ENCODE peak calls at places on chromosomes 11 and 22, in seven cellular contexts. N is psoas muscle; C is CD8-positive, alpha-beta memory T cell; I is uterus; S is adrenal gland; L is body of pancreas; H is effector memory CD4-positive, alpha-beta T cell. G is an unnamed sample.

GRCh38 chr22:24390156-24390555 is 37.2 kb upstream of the ADORA2A start:
- DNase-seq in N (no peak), C (no peak), I (no peak), S (no peak), L (no peak), H (no peak), G (no peak)

GRCh38 chr11:40384991-40385390 is 1074.5 kb downstream of the LRRC4C start:
- DNase-seq in N (no peak), C (no peak), I (no peak), S (no peak), L (no peak), H (no peak), G (no peak)

GRCh38 chr11:30128269-30128932 is 102.4 kb upstream of the FSHB start:
- DNase-seq in N (no peak), C (no peak), I (no peak), S (peak), L (peak), H (no peak), G (no peak)

GRCh38 chr22:20431520-20432237 is 5.9 kb downstream of the SCARF2 start:
- DNase-seq in N (peak), C (peak), I (no peak), S (no peak), L (no peak), H (no peak), G (no peak)

GRCh38 chr11:124174001-124174400 is 9.1 kb upstream of the OR10D3 start:
- DNase-seq in N (no peak), C (no peak), I (no peak), S (peak), L (peak), H (no peak), G (no peak)

GRCh38 chr11:134727204-134727603 is 315.2 kb upstream of the B3GAT1 start:
- DNase-seq in N (no peak), C (no peak), I (no peak), S (no peak), L (no peak), H (no peak), G (no peak)

GRCh38 chr11:19546325-19546724 is 166.3 kb upstream of the NAV2 start:
- DNase-seq in N (no peak), C (no peak), I (no peak), S (no peak), L (no peak), H (no peak), G (no peak)

GRCh38 chr22:17083811-17084540 is 824 bp upstream of the IL17RA start:
- DNase-seq in N (peak), C (no peak), I (no peak), S (peak), L (no peak), H (no peak), G (no peak)

GRCh38 chr11:64112771-64113461 is 53.0 kb downstream of the MACROD1 start:
- DNase-seq in N (no peak), C (no peak), I (no peak), S (no peak), L (no peak), H (no peak), G (no peak)

GRCh38 chr11:32137263-32137662 is 46.4 kb downstream of the RCN1 start:
- DNase-seq in N (no peak), C (no peak), I (no peak), S (no peak), L (no peak), H (no peak), G (no peak)

GRCh38 chr22:35564975-35565867 is 24.6 kb downstream of the RASD2 start:
- DNase-seq in N (no peak), C (no peak), I (no peak), S (no peak), L (no peak), H (no peak), G (no peak)

GRCh38 chr22:43625242-43625641 is 186.9 kb downstream of the EFCAB6 start:
- DNase-seq in N (no peak), C (no peak), I (no peak), S (no peak), L (no peak), H (no peak), G (no peak)

GRCh38 chr11:94845622-94846021 is 77.5 kb downstream of the AMOTL1 start:
- DNase-seq in N (no peak), C (no peak), I (no peak), S (no peak), L (peak), H (no peak), G (no peak)

GRCh38 chr22:48587236-48587865 is 1240.3 kb downstream of the BRD1 start:
- DNase-seq in N (peak), C (no peak), I (no peak), S (no peak), L (no peak), H (no peak), G (no peak)

GRCh38 chr11:73856001-73856663 is 20.5 kb downstream of the COA4 start:
- DNase-seq in N (no peak), C (no peak), I (no peak), S (no peak), L (no peak), H (no peak), G (no peak)

GRCh38 chr11:121463689-121464335 is 11.0 kb upstream of the SORL1-AS1 start:
- DNase-seq in N (no peak), C (no peak), I (no peak), S (no peak), L (no peak), H (no peak), G (no peak)
- H3K27ac ChIP-seq in N (no peak), C (peak), I (peak), S (no peak), L (no peak), H (peak), G (no peak)

GRCh38 chr11:69950621-69951020 is 127.5 kb upstream of the ANO1 start:
- DNase-seq in N (peak), C (no peak), I (no peak), S (no peak), L (no peak), H (no peak), G (no peak)
- H3K27ac ChIP-seq in N (no peak), C (no peak), I (no peak), S (no peak), L (no peak), H (no peak), G (no peak)

GRCh38 chr11:47566166-47566546 is 757 bp downstream of the PTPMT1 start:
- DNase-seq in N (no peak), C (no peak), I (no peak), S (peak), L (no peak), H (no peak), G (no peak)

GRCh38 chr11:47564933-47565339 is 463 bp upstream of the PTPMT1 start:
- DNase-seq in N (no peak), C (no peak), I (no peak), S (no peak), L (no peak), H (no peak), G (no peak)

GRCh38 chr11:47560431-47560830 is 5.0 kb upstream of the PTPMT1 start:
- DNase-seq in N (no peak), C (no peak), I (no peak), S (no peak), L (no peak), H (no peak), G (no peak)

GRCh38 chr11:47569646-47570045 is 4.2 kb downstream of the PTPMT1 start:
- DNase-seq in N (no peak), C (no peak), I (no peak), S (no peak), L (no peak), H (no peak), G (no peak)

DNA sequence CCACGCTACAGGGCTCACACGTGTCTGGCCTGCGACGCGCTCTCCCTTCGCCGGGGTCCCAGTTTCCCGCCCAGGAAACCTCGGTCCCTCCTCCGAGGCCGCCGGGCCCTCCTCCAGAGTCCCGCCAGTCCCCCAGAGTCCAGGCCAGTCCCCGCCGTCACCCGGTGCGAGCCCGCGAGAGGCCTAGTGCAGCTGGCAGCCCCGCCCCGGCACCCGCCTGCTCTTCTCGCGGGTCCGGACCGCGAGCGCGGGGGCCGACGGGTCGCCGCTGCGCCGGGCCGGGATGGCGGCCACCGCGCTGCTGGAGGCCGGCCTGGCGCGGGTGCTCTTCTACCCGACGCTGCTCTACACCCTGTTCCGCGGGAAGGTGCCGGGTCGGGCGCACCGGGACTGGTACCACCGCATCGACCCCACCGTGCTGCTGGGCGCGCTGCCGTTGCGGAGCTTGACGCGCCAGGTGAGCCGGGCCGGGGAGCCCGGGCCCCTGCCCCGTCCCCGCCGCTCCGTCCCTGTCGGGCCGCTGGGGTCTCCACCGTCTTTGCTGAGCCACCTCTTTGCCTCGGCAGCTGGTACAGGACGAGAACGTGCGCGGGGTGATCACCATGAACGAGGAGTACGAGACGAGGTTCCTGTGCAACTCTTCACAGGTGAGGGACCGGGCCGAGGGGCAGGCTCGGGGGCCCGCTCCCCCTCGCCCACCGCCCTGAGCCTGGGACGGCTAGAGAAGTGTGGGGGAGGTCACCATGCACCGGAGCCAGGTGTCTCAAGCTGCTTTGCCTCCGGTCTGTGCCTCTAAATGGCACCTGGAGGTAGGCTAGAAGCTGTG is at the start of gene PTPMT1:
- DNase-seq in N (peak), C (peak), I (peak), S (peak), L (peak), H (peak), G (peak)
- H3K27ac ChIP-seq in N (peak), C (peak), I (peak), S (peak), L (peak), H (peak), G (peak)

GRCh38 chr11:92269021-92269420 is 44.4 kb downstream of the FAT3 start:
- DNase-seq in N (no peak), C (no peak), I (no peak), S (no peak), L (no peak), H (no peak), G (no peak)
- H3K27ac ChIP-seq in N (no peak), C (no peak), I (no peak), S (no peak), L (no peak), H (no peak), G (no peak)

DNA sequence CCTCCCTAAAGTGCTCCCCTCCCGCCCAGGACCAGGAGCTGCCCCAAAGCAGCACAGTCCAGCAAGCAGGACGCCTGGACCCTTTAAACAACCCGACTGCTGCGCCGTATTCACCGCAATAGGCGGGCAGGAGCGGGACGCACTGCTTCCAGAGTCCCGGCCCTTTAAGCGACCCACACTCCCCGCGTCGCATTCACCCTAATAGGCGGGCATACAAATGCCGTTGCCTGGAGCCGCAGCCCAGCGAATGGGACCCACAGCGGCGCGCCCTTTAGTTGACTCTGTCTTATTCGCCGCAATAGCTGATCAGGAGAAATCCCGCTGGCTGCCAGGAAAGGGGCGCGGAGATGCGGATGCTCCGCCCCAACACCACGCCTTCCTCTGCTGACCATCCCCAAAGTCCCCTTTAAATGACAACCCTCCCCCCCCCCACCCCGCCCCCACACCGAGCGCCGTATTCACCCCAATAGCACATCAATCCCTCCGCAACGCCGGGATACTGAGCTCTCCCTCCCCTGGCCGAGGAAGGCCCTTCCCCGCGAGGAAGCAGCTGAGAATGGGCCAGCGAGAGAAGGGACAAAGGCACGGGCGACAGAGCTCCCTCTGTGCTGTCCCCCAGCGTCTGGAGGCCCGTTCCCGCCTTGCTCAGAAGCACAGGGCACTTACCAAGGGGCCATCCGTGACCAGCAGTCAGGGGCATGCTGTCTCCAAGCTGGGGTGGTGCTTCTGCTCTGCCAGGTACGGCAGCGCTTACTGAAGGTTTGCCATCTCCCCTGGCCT is 4.7 kb downstream of the OSBPL5 start:
- DNase-seq in N (peak), C (peak), I (peak), S (peak), L (peak), H (no peak), G (peak)
- H3K27ac ChIP-seq in N (peak), C (no peak), I (peak), S (peak), L (no peak), H (no peak), G (peak)

DNA sequence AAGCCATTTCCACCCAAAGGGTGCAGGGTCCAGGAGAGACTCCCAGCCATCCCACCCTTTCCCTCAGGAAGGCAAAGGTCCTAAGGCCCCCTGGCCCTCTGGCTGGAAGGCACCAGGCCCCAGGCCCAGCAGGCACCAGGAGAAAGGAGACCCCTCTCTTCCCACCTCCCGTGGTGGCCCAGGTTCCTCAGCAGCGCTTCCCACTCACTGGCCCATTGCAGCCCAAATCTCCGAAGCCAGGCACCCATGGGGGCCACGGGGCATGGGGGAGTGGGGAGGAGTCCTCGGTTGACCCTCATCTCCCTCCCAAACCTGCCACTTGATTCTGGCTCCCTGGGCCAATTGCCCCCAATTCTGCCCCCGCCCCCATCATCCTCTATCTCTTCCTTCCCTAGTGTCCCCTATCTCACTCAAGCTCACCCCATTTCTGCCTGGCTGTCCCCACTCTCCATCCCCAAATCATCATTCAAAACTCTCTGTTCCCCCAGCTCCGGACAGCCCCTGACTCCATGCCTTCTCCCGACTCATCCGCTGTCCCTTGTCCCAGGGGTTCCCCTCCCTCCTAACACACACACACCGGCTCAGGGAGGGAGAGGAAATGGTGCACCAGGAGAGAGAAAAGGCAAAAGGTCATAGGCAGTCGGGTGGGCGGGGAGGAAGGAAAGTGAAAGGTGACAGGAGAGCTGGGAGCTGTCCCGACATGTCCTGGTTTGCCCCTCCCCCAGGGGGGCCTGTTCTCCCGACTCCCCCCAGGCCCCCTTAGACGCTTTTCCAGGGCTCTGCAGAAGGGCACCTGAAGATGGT is 1.2 kb downstream of the LIF start:
- DNase-seq in N (no peak), C (no peak), I (no peak), S (no peak), L (no peak), H (no peak), G (no peak)
- H3K27ac ChIP-seq in N (no peak), C (no peak), I (no peak), S (no peak), L (no peak), H (no peak), G (no peak)

GRCh38 chr11:67652965-67653845 is 2.7 kb upstream of the ACY3 start:
- DNase-seq in N (no peak), C (no peak), I (no peak), S (no peak), L (no peak), H (no peak), G (no peak)
- H3K27ac ChIP-seq in N (no peak), C (no peak), I (no peak), S (no peak), L (no peak), H (no peak), G (no peak)